ENCODE peak calls at places on chromosomes 6 and 20, in four cellular contexts. One of them, this sample, is unnamed.

GRCh38 chr20:45300961-45301360 is 5.7 kb upstream of the RBPJL start:
- DNase-seq in GM12878: no peak
- DNase-seq in WTC11: peak; percentile 82
- DNase-seq in K562: peak; percentile 66
- DNase-seq in this sample: peak; percentile 79

GRCh38 chr20:57897156-57897874 is 187.5 kb upstream of the PMEPA1 start:
- DNase-seq in GM12878: no peak
- DNase-seq in WTC11: no peak
- DNase-seq in K562: no peak
- DNase-seq in this sample: no peak

GRCh38 chr6:156659317-156660198 is 117.6 kb upstream of the ARID1B start:
- DNase-seq in GM12878: no peak
- DNase-seq in WTC11: no peak
- DNase-seq in K562: no peak
- DNase-seq in this sample: no peak

GRCh38 chr20:402496-402885 is 5.6 kb upstream of the RBCK1 start:
- DNase-seq in GM12878: no peak
- DNase-seq in WTC11: no peak
- DNase-seq in K562: no peak
- DNase-seq in this sample: no peak

GRCh38 chr6:67252663-67253062 is 1382.4 kb upstream of the ADGRB3 start:
- DNase-seq in GM12878: no peak
- DNase-seq in WTC11: no peak
- DNase-seq in K562: no peak
- DNase-seq in this sample: peak; percentile 45

GRCh38 chr6:138682722-138683521 is 90.6 kb upstream of the CCDC28A start:
- DNase-seq in GM12878: no peak
- DNase-seq in WTC11: no peak
- DNase-seq in K562: peak; percentile 64
- DNase-seq in this sample: no peak

GRCh38 chr6:14441371-14441781 is 323.8 kb downstream of the CD83 start:
- DNase-seq in GM12878: no peak
- DNase-seq in WTC11: no peak
- DNase-seq in K562: no peak
- DNase-seq in this sample: no peak

GRCh38 chr6:169097336-169098052 is 156.2 kb downstream of the THBS2 start:
- DNase-seq in GM12878: no peak
- DNase-seq in WTC11: no peak
- DNase-seq in K562: no peak
- DNase-seq in this sample: no peak

GRCh38 chr6:63272397-63272796 is 47.4 kb downstream of the LGSN start:
- DNase-seq in GM12878: no peak
- DNase-seq in WTC11: no peak
- DNase-seq in K562: no peak
- DNase-seq in this sample: peak; percentile 35

GRCh38 chr6:4935486-4935885 is 68.4 kb downstream of the RPP40 start:
- DNase-seq in GM12878: no peak
- DNase-seq in WTC11: no peak
- DNase-seq in K562: no peak
- DNase-seq in this sample: no peak

GRCh38 chr6:55399331-55399730 is 72.1 kb downstream of the GFRAL start:
- DNase-seq in GM12878: no peak
- DNase-seq in WTC11: no peak
- DNase-seq in K562: no peak
- DNase-seq in this sample: no peak

GRCh38 chr20:59425572-59425971 is 125.2 kb downstream of the EDN3 start:
- DNase-seq in GM12878: no peak
- DNase-seq in WTC11: no peak
- DNase-seq in K562: no peak
- DNase-seq in this sample: peak; percentile 80

GRCh38 chr20:38723982-38724602 is at the start of gene SLC32A1:
- DNase-seq in GM12878: no peak
- DNase-seq in WTC11: peak; percentile 54
- DNase-seq in K562: no peak
- DNase-seq in this sample: peak; percentile 81

GRCh38 chr20:63795178-63795830 is 35.8 kb downstream of the ZBTB46 start:
- DNase-seq in GM12878: no peak
- DNase-seq in WTC11: no peak
- DNase-seq in K562: no peak
- DNase-seq in this sample: no peak

GRCh38 chr6:105504660-105505059 is 101.8 kb upstream of the PREP start:
- DNase-seq in GM12878: no peak
- DNase-seq in WTC11: no peak
- DNase-seq in K562: no peak
- DNase-seq in this sample: no peak

GRCh38 chr20:17499041-17499440 is 32.1 kb downstream of the BFSP1 start:
- DNase-seq in GM12878: no peak
- DNase-seq in WTC11: no peak
- DNase-seq in K562: no peak
- DNase-seq in this sample: no peak

GRCh38 chr20:36895036-36895435 is 19.1 kb downstream of the TLDC2 start:
- DNase-seq in GM12878: no peak
- DNase-seq in WTC11: no peak
- DNase-seq in K562: no peak
- DNase-seq in this sample: no peak

GRCh38 chr6:107820571-107821261 is 3.4 kb downstream of the SCML4 start:
- DNase-seq in GM12878: no peak
- DNase-seq in WTC11: no peak
- DNase-seq in K562: no peak
- DNase-seq in this sample: peak; percentile 37

GRCh38 chr6:74764486-74764885 is 441.4 kb downstream of the COL12A1 start:
- DNase-seq in GM12878: no peak
- DNase-seq in WTC11: no peak
- DNase-seq in K562: no peak
- DNase-seq in this sample: no peak

GRCh38 chr6:151121900-151122299 is 117.9 kb upstream of the AKAP12 start:
- DNase-seq in GM12878: no peak
- DNase-seq in WTC11: no peak
- DNase-seq in K562: no peak
- DNase-seq in this sample: no peak

GRCh38 chr20:34163316-34163715 is 51.3 kb upstream of the EIF2S2 start:
- DNase-seq in GM12878: no peak
- DNase-seq in WTC11: no peak
- DNase-seq in K562: no peak
- DNase-seq in this sample: no peak

GRCh38 chr20:57308451-57309410 is 20.9 kb upstream of the SPO11 start:
- DNase-seq in GM12878: no peak
- DNase-seq in WTC11: no peak
- DNase-seq in K562: no peak
- DNase-seq in this sample: no peak

GRCh38 chr6:22300287-22300998 is 3.6 kb upstream of the PRL start:
- DNase-seq in GM12878: no peak
- DNase-seq in WTC11: no peak
- DNase-seq in K562: no peak
- DNase-seq in this sample: no peak

GRCh38 chr6:1610497-1611321 is 994 bp downstream of the FOXC1 start:
- DNase-seq in GM12878: no peak
- DNase-seq in WTC11: no peak
- DNase-seq in K562: no peak
- DNase-seq in this sample: no peak

GRCh38 chr20:37202267-37202943 is 23.1 kb upstream of the MROH8 start:
- DNase-seq in GM12878: no peak
- DNase-seq in WTC11: peak; percentile 36
- DNase-seq in K562: peak; percentile 53
- DNase-seq in this sample: peak; percentile 66

GRCh38 chr6:36724514-36725385 is 27.1 kb downstream of the RAB44 start:
- DNase-seq in GM12878: no peak
- DNase-seq in WTC11: peak; percentile 84
- DNase-seq in K562: peak; percentile 80
- DNase-seq in this sample: peak; percentile 85

DNA sequence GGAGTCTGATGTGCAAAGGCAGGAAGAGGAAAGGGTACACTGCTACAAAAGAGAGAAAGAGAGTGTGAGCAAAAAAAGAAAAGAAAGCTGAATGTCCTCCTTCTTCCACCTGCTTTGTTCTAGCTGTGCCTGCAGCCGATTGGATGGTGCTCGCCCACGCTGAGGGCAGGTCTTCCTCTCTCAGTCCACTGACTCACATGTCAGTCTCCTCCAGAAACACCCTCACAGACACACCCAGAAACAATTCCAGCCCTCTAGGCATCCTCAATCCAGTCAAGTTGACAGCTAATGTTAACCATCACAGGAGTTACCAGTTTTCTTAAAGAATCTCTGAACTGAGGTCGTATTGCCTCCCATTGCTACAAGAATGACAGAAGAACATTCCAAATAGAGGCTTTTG is 411.9 kb upstream of the SASH1 start:
- DNase-seq in GM12878: no peak
- DNase-seq in WTC11: no peak
- DNase-seq in K562: no peak
- DNase-seq in this sample: no peak
- TF ChIP-seq USF1 in GM12878: no peak
- TF ChIP-seq USF1 in WTC11: no peak
- TF ChIP-seq USF1 in K562: no peak
- TF ChIP-seq USF1 in this sample: no peak

GRCh38 chr6:27477318-27478013 is 4.6 kb upstream of the ZNF184 start:
- DNase-seq in GM12878: no peak
- DNase-seq in WTC11: no peak
- DNase-seq in K562: no peak
- DNase-seq in this sample: no peak

GRCh38 chr6:27476090-27476489 is 3.2 kb upstream of the ZNF184 start:
- DNase-seq in GM12878: no peak
- DNase-seq in WTC11: no peak
- DNase-seq in K562: no peak
- DNase-seq in this sample: no peak

GRCh38 chr6:27478141-27478705 is 5.3 kb upstream of the ZNF184 start:
- DNase-seq in GM12878: no peak
- DNase-seq in WTC11: no peak
- DNase-seq in K562: peak; percentile 38
- DNase-seq in this sample: no peak

GRCh38 chr6:27479319-27480182 is 6.6 kb upstream of the ZNF184 start:
- DNase-seq in GM12878: peak; percentile 97
- DNase-seq in WTC11: peak; percentile 77
- DNase-seq in K562: peak; percentile 71
- DNase-seq in this sample: peak; percentile 65

GRCh38 chr6:27478706-27479318 is 5.9 kb upstream of the ZNF184 start:
- DNase-seq in GM12878: peak; percentile 81
- DNase-seq in WTC11: peak; percentile 93
- DNase-seq in K562: peak; percentile 83
- DNase-seq in this sample: peak; percentile 40
- TF ChIP-seq USF1 in GM12878: no peak
- TF ChIP-seq USF1 in WTC11: no peak
- TF ChIP-seq USF1 in K562: no peak
- TF ChIP-seq USF1 in this sample: no peak

DNA sequence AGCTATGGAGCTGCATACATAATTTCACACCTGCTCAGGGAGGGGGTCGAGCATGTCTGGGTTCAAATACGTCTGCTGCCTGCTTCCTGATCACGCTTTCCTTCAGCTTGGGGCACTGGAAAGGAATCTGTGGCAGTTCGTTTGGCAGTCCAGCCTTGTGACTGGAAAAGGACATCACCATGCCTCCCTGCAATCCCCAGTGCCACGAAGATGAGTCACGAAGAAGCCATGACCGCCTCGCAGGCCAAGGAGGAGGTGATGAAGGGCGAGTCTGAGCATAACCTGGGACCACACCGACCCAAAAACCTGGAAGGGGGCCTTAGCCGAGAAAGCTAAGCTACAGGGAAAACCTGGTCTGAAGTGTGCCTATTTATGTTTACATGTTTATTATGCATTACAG is 13.1 kb downstream of the JAG1 start:
- DNase-seq in GM12878: no peak
- DNase-seq in WTC11: no peak
- DNase-seq in K562: no peak
- DNase-seq in this sample: no peak
- TF ChIP-seq USF1 in GM12878: no peak
- TF ChIP-seq USF1 in WTC11: no peak
- TF ChIP-seq USF1 in K562: no peak
- TF ChIP-seq USF1 in this sample: no peak

GRCh38 chr6:140082867-140083297 is 708.4 kb upstream of the CITED2 start:
- DNase-seq in GM12878: no peak
- DNase-seq in WTC11: no peak
- DNase-seq in K562: no peak
- DNase-seq in this sample: no peak
- TF ChIP-seq USF1 in GM12878: no peak
- TF ChIP-seq USF1 in WTC11: no peak
- TF ChIP-seq USF1 in K562: no peak
- TF ChIP-seq USF1 in this sample: no peak

GRCh38 chr6:48061630-48062029 is 49.4 kb downstream of the PTCHD4 start:
- DNase-seq in GM12878: no peak
- DNase-seq in WTC11: no peak
- DNase-seq in K562: no peak
- DNase-seq in this sample: no peak
- TF ChIP-seq USF1 in GM12878: no peak
- TF ChIP-seq USF1 in WTC11: no peak
- TF ChIP-seq USF1 in K562: no peak
- TF ChIP-seq USF1 in this sample: no peak

This sample was measured in SK-N-SH.